ENCODE peak calls at places on chromosomes 3 and 15, in six cellular contexts. U is mesenchymal stem cell, C is neuronal stem cell, V is H9, G is mesendoderm, Y is IMR-90. F is an unnamed sample.
A peak's percentile ranks its signal among the peaks of the same experiment; 100 is the strongest.

GRCh38 chr3:102790742-102791141 is 355.9 kb downstream of the ZPLD1 start:
- DNase-seq in U (no peak), C (no peak), V (no peak), G (no peak), Y (peak; percentile 71), F (no peak)

GRCh38 chr3:160381470-160381869 is 17.6 kb downstream of the IFT80 start:
- DNase-seq in U (peak; percentile 36), C (no peak), V (no peak), G (no peak), Y (peak; percentile 66), F (no peak)

GRCh38 chr15:39075311-39075710 is 505.6 kb upstream of the THBS1 start:
- DNase-seq in U (no peak), C (no peak), V (no peak), G (no peak), Y (peak; percentile 48), F (no peak)

GRCh38 chr15:78661001-78661400 is 20.0 kb upstream of the CHRNB4 start:
- DNase-seq in U (no peak), C (no peak), V (no peak), G (no peak), Y (no peak), F (no peak)

GRCh38 chr3:109643590-109643989 is 306.2 kb upstream of the DPPA4 start:
- DNase-seq in U (peak; percentile 61), C (no peak), V (no peak), G (peak; percentile 51), Y (peak; percentile 79), F (no peak)

GRCh38 chr3:154956815-154957214 is 123.3 kb upstream of the MME start:
- DNase-seq in U (no peak), C (no peak), V (no peak), G (no peak), Y (no peak), F (no peak)

GRCh38 chr3:10351013-10351735 is 30.3 kb upstream of the SEC13 start:
- DNase-seq in U (no peak), C (no peak), V (peak; percentile 69), G (peak; percentile 56), Y (no peak), F (no peak)

GRCh38 chr15:74901612-74902063 is 5.0 kb downstream of the FAM219B start:
- DNase-seq in U (peak; percentile 67), C (peak; percentile 57), V (peak; percentile 55), G (peak; percentile 49), Y (peak; percentile 46), F (peak; percentile 79)

GRCh38 chr3:51374456-51374855 is 10.6 kb upstream of the MANF start:
- DNase-seq in U (no peak), C (no peak), V (no peak), G (no peak), Y (no peak), F (no peak)

GRCh38 chr3:21705769-21706168 is 45.2 kb downstream of the ZNF385D start:
- DNase-seq in U (no peak), C (no peak), V (no peak), G (peak; percentile 8), Y (peak; percentile 69), F (no peak)

GRCh38 chr3:55417211-55417610 is 69.9 kb downstream of the WNT5A start:
- DNase-seq in U (no peak), C (no peak), V (no peak), G (no peak), Y (no peak), F (no peak)

GRCh38 chr15:39573844-39574243 is 7.0 kb upstream of the THBS1 start:
- DNase-seq in U (peak; percentile 75), C (no peak), V (no peak), G (no peak), Y (peak; percentile 36), F (no peak)

GRCh38 chr3:146468234-146468931 is 978 bp downstream of the PLSCR2 start:
- DNase-seq in U (no peak), C (no peak), V (no peak), G (no peak), Y (peak; percentile 10), F (no peak)

GRCh38 chr15:38611228-38611627 is 46.6 kb upstream of the RASGRP1 start:
- DNase-seq in U (no peak), C (no peak), V (no peak), G (no peak), Y (no peak), F (no peak)

GRCh38 chr3:171967137-171967783 is 72.1 kb upstream of the FNDC3B start:
- DNase-seq in U (peak; percentile 98), C (no peak), V (no peak), G (peak; percentile 55), Y (peak; percentile 90), F (no peak)

GRCh38 chr3:155960060-155960459 is 89.6 kb downstream of the GMPS start:
- DNase-seq in U (no peak), C (no peak), V (no peak), G (no peak), Y (peak; percentile 92), F (no peak)

GRCh38 chr15:68812596-68813548 is 7.8 kb downstream of the ANP32A start:
- DNase-seq in U (peak; percentile 29), C (no peak), V (no peak), G (no peak), Y (no peak), F (no peak)

GRCh38 chr15:62486041-62486440 is 321.0 kb upstream of the C2CD4B start:
- DNase-seq in U (no peak), C (no peak), V (no peak), G (no peak), Y (no peak), F (no peak)

GRCh38 chr3:125129512-125129962 is 73.7 kb upstream of the HEG1 start:
- DNase-seq in U (peak; percentile 99), C (no peak), V (no peak), G (no peak), Y (peak; percentile 99), F (no peak)

GRCh38 chr3:66110840-66111239 is 72.1 kb upstream of the MAGI1 start:
- DNase-seq in U (no peak), C (no peak), V (peak; percentile 50), G (peak; percentile 77), Y (no peak), F (no peak)

GRCh38 chr3:47932431-47932830 is 83.8 kb downstream of the MAP4 start:
- DNase-seq in U (peak; percentile 22), C (no peak), V (no peak), G (no peak), Y (peak; percentile 49), F (no peak)

GRCh38 chr15:36887214-36888017 is 212.9 kb downstream of the MEIS2 start:
- DNase-seq in U (peak; percentile 22), C (peak; percentile 47), V (peak; percentile 54), G (peak; percentile 48), Y (no peak), F (no peak)

GRCh38 chr3:44000586-44000985 is 241.1 kb upstream of the TOPAZ1 start:
- DNase-seq in U (no peak), C (no peak), V (no peak), G (no peak), Y (no peak), F (no peak)

GRCh38 chr3:34260266-34260990 is 462.0 kb downstream of the PDCD6IP start:
- DNase-seq in U (peak; percentile 40), C (peak; percentile 41), V (peak; percentile 48), G (peak; percentile 55), Y (peak; percentile 50), F (peak; percentile 77)

GRCh38 chr3:155753038-155753647 is 8.3 kb upstream of the PLCH1 start:
- DNase-seq in U (peak; percentile 33), C (no peak), V (no peak), G (no peak), Y (peak; percentile 39), F (no peak)

GRCh38 chr3:129493206-129493605 is 35.2 kb upstream of the RHO start:
- DNase-seq in U (no peak), C (no peak), V (no peak), G (no peak), Y (no peak), F (no peak)
- H3K23ac ChIP-seq in U (no peak overlapping the region), C (no peak overlapping the region), V (no peak overlapping the region), G (no peak overlapping the region), Y (peak overlapping the region; percentile 57), F (no peak overlapping the region)

GRCh38 chr3:168123211-168124173 is 27.8 kb upstream of the GOLIM4 start:
- DNase-seq in U (no peak), C (no peak), V (no peak), G (no peak), Y (peak; percentile 4), F (no peak)

GRCh38 chr3:168124791-168125190 is 29.1 kb upstream of the GOLIM4 start:
- DNase-seq in U (no peak), C (no peak), V (no peak), G (no peak), Y (no peak), F (no peak)

DNA sequence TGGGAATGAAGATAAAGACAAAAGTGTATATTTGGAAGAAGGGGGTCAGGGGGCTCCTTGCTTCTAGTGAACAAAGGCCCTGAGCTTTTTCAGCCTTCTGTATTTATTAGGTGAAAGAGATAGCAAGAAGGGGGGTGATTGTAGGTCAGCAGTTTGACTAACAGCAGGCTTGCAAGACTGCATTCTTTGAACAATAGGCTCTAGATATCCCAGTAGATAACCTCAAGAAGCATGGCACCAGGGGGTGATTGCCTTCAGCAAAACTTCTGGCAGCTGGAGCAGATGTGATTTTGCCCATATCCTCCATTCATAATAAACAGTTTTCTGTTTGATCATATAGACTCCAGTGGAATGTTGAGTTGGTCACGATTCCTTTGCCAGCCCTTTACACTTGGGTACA is 31.7 kb upstream of the GOLIM4 start:
- DNase-seq in U (no peak), C (no peak), V (no peak), G (peak; percentile 63), Y (no peak), F (no peak)
- H2BK15ac ChIP-seq in U (no peak overlapping the region), C (no peak overlapping the region), V (no peak overlapping the region), G (no peak overlapping the region), Y (no peak overlapping the region), F (no peak overlapping the region)

DNA sequence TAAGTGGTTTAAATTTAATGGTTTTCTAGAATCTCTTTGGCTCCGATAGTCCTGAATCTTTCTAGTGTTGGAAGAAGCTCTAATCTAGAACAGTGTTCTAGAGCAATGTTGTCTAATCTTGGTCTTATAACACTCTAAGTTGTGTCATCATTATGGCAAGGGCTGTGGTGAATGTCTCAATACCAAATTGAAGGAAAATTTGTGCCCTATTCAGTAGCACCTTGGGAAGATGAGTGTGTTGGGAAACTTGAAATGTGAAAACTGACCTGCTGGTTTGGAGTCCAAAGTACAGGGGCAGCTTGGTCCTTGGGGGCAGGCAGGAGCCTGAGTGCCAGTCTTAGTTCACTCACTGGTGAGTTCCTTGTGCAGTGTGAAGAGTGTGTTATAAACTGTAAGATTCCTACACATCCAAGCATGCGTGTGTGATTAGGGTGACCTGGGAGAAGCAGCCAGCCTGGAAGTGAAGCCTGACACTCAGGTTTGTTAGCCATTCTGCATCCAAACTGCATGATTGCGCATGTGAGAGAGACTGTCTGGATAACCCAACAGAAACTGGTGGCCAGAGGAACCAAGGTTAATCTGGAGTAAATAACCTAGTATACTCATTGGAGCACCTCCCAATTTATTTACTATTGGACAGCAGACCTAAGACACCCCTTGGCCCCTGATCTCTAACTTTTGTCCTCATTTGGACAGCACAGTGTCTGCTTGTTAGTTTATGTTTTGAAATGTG is 14.6 kb downstream of the ZNF592 start:
- DNase-seq in U (no peak), C (no peak), V (no peak), G (no peak), Y (no peak), F (no peak)
- H3K23ac ChIP-seq in U (no peak overlapping the region), C (no peak overlapping the region), V (no peak overlapping the region), G (no peak overlapping the region), Y (peak overlapping the region; percentile 0), F (no peak overlapping the region)

DNA sequence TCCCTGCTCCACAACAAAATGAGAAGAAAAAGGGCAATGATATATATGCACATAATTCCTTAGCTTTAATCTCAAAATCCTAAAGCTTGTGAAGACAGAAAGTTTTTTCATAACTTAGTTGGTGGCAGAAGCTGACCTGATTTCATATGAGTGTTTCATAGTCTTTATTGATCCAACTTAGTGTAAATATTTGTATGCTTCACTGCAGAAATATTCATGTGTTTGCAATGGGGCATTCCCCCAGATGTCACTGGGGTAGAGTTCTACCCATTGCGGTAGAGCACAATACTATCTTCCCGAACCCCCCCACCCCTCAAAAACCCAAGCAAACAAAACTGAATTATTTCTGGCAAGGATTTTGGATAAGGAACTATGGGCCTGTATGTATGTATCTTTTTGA is 221.2 kb downstream of the THRB start:
- DNase-seq in U (no peak), C (no peak), V (no peak), G (no peak), Y (no peak), F (no peak)
- H2BK15ac ChIP-seq in U (no peak overlapping the region), C (no peak overlapping the region), V (no peak overlapping the region), G (no peak overlapping the region), Y (no peak overlapping the region), F (no peak overlapping the region)